ENCODE peak calls at places on chromosome 1, in ten cellular contexts. One of them, this sample, is unnamed.

GRCh38 chr1:160043543-160043942 is 11.8 kb upstream of the PIGM start:
- DNase-seq in type B pancreatic cell: no peak
- DNase-seq in cardiac muscle cell: no peak
- DNase-seq in RPMI7951: no peak
- DNase-seq in caudate nucleus: no peak
- DNase-seq in psoas muscle: no peak
- DNase-seq in GM12865: no peak
- DNase-seq in NCI-H1105 treated with DMSO at 0.1 percent for 48 hours: no peak
- DNase-seq in iris pigment epithelial cell: no peak
- DNase-seq in neuronal stem cell: no peak
- DNase-seq in this sample: no peak

GRCh38 chr1:219385786-219386427 is 212.2 kb downstream of the LYPLAL1 start:
- DNase-seq in type B pancreatic cell: no peak
- DNase-seq in cardiac muscle cell: peak; percentile 69
- DNase-seq in RPMI7951: peak; percentile 49
- DNase-seq in caudate nucleus: peak; percentile 1
- DNase-seq in psoas muscle: peak; percentile 14
- DNase-seq in GM12865: peak; percentile 71
- DNase-seq in NCI-H1105 treated with DMSO at 0.1 percent for 48 hours: peak; percentile 46
- DNase-seq in iris pigment epithelial cell: peak; percentile 74
- DNase-seq in neuronal stem cell: peak; percentile 3
- DNase-seq in this sample: peak; percentile 47

GRCh38 chr1:26471498-26472329 is 526 bp upstream of the HMGN2 start:
- DNase-seq in type B pancreatic cell: peak; percentile 86
- DNase-seq in cardiac muscle cell: peak; percentile 78
- DNase-seq in RPMI7951: peak; percentile 79
- DNase-seq in caudate nucleus: peak; percentile 50
- DNase-seq in psoas muscle: peak; percentile 71
- DNase-seq in GM12865: peak; percentile 30
- DNase-seq in NCI-H1105 treated with DMSO at 0.1 percent for 48 hours: no peak
- DNase-seq in iris pigment epithelial cell: peak; percentile 65
- DNase-seq in neuronal stem cell: peak; percentile 79
- DNase-seq in this sample: peak; percentile 44

GRCh38 chr1:3504151-3504822 is 49.8 kb downstream of the ARHGEF16 start:
- DNase-seq in type B pancreatic cell: no peak
- DNase-seq in cardiac muscle cell: no peak
- DNase-seq in RPMI7951: peak; percentile 95
- DNase-seq in caudate nucleus: peak; percentile 65
- DNase-seq in psoas muscle: peak; percentile 92
- DNase-seq in GM12865: no peak
- DNase-seq in NCI-H1105 treated with DMSO at 0.1 percent for 48 hours: no peak
- DNase-seq in iris pigment epithelial cell: peak; percentile 95
- DNase-seq in neuronal stem cell: no peak
- DNase-seq in this sample: no peak

GRCh38 chr1:238252033-238252802 is 361.5 kb upstream of the ZP4 start:
- DNase-seq in type B pancreatic cell: no peak
- DNase-seq in cardiac muscle cell: peak; percentile 68
- DNase-seq in RPMI7951: peak; percentile 59
- DNase-seq in caudate nucleus: peak; percentile 20
- DNase-seq in psoas muscle: no peak
- DNase-seq in GM12865: peak; percentile 39
- DNase-seq in NCI-H1105 treated with DMSO at 0.1 percent for 48 hours: no peak
- DNase-seq in iris pigment epithelial cell: peak; percentile 60
- DNase-seq in neuronal stem cell: peak; percentile 14
- DNase-seq in this sample: peak; percentile 51

GRCh38 chr1:229984310-229984991 is 82.6 kb upstream of the GALNT2 start:
- DNase-seq in type B pancreatic cell: no peak
- DNase-seq in cardiac muscle cell: no peak
- DNase-seq in RPMI7951: no peak
- DNase-seq in caudate nucleus: no peak
- DNase-seq in psoas muscle: no peak
- DNase-seq in GM12865: no peak
- DNase-seq in NCI-H1105 treated with DMSO at 0.1 percent for 48 hours: no peak
- DNase-seq in iris pigment epithelial cell: no peak
- DNase-seq in neuronal stem cell: no peak
- DNase-seq in this sample: no peak

GRCh38 chr1:149942207-149942606 is 5.5 kb upstream of the MTMR11 start:
- DNase-seq in type B pancreatic cell: no peak
- DNase-seq in cardiac muscle cell: peak; percentile 72
- DNase-seq in RPMI7951: peak; percentile 13
- DNase-seq in caudate nucleus: no peak
- DNase-seq in psoas muscle: no peak
- DNase-seq in GM12865: no peak
- DNase-seq in NCI-H1105 treated with DMSO at 0.1 percent for 48 hours: no peak
- DNase-seq in iris pigment epithelial cell: peak; percentile 43
- DNase-seq in neuronal stem cell: peak; percentile 42
- DNase-seq in this sample: peak; percentile 46

GRCh38 chr1:201530741-201531521 is 8.0 kb upstream of the NAV1 start:
- DNase-seq in type B pancreatic cell: peak; percentile 80
- DNase-seq in cardiac muscle cell: peak; percentile 81
- DNase-seq in RPMI7951: peak; percentile 80
- DNase-seq in caudate nucleus: peak; percentile 74
- DNase-seq in psoas muscle: peak; percentile 88
- DNase-seq in GM12865: peak; percentile 53
- DNase-seq in NCI-H1105 treated with DMSO at 0.1 percent for 48 hours: peak; percentile 79
- DNase-seq in iris pigment epithelial cell: peak; percentile 80
- DNase-seq in neuronal stem cell: peak; percentile 65
- DNase-seq in this sample: peak; percentile 74

GRCh38 chr1:13451399-13451965 is 41.2 kb downstream of the PRAMEF20 start:
- DNase-seq in type B pancreatic cell: no peak
- DNase-seq in cardiac muscle cell: no peak
- DNase-seq in RPMI7951: no peak
- DNase-seq in caudate nucleus: no peak
- DNase-seq in psoas muscle: no peak
- DNase-seq in GM12865: no peak
- DNase-seq in NCI-H1105 treated with DMSO at 0.1 percent for 48 hours: no peak
- DNase-seq in iris pigment epithelial cell: no peak
- DNase-seq in neuronal stem cell: no peak
- DNase-seq in this sample: no peak

GRCh38 chr1:240732390-240732789 is 120.4 kb upstream of the GREM2 start:
- DNase-seq in type B pancreatic cell: no peak
- DNase-seq in cardiac muscle cell: peak; percentile 65
- DNase-seq in RPMI7951: peak; percentile 57
- DNase-seq in caudate nucleus: no peak
- DNase-seq in psoas muscle: no peak
- DNase-seq in GM12865: peak; percentile 38
- DNase-seq in NCI-H1105 treated with DMSO at 0.1 percent for 48 hours: peak; percentile 52
- DNase-seq in iris pigment epithelial cell: peak; percentile 72
- DNase-seq in neuronal stem cell: peak; percentile 15
- DNase-seq in this sample: peak; percentile 73

GRCh38 chr1:38134294-38134755 is 87.7 kb upstream of the POU3F1 start:
- DNase-seq in type B pancreatic cell: no peak
- DNase-seq in cardiac muscle cell: no peak
- DNase-seq in RPMI7951: no peak
- DNase-seq in caudate nucleus: no peak
- DNase-seq in psoas muscle: no peak
- DNase-seq in GM12865: no peak
- DNase-seq in NCI-H1105 treated with DMSO at 0.1 percent for 48 hours: no peak
- DNase-seq in iris pigment epithelial cell: no peak
- DNase-seq in neuronal stem cell: no peak
- DNase-seq in this sample: no peak

GRCh38 chr1:48686159-48686558 is 90.5 kb downstream of the BEND5 start:
- DNase-seq in type B pancreatic cell: no peak
- DNase-seq in cardiac muscle cell: no peak
- DNase-seq in RPMI7951: no peak
- DNase-seq in caudate nucleus: no peak
- DNase-seq in psoas muscle: no peak
- DNase-seq in GM12865: no peak
- DNase-seq in NCI-H1105 treated with DMSO at 0.1 percent for 48 hours: no peak
- DNase-seq in iris pigment epithelial cell: no peak
- DNase-seq in neuronal stem cell: no peak
- DNase-seq in this sample: no peak

GRCh38 chr1:7209340-7209739 is 424.1 kb downstream of the CAMTA1 start:
- DNase-seq in type B pancreatic cell: no peak
- DNase-seq in cardiac muscle cell: peak; percentile 23
- DNase-seq in RPMI7951: no peak
- DNase-seq in caudate nucleus: no peak
- DNase-seq in psoas muscle: no peak
- DNase-seq in GM12865: no peak
- DNase-seq in NCI-H1105 treated with DMSO at 0.1 percent for 48 hours: no peak
- DNase-seq in iris pigment epithelial cell: no peak
- DNase-seq in neuronal stem cell: no peak
- DNase-seq in this sample: no peak

GRCh38 chr1:56795864-56796263 is 23.3 kb downstream of the FYB2 start:
- DNase-seq in type B pancreatic cell: no peak
- DNase-seq in cardiac muscle cell: no peak
- DNase-seq in RPMI7951: no peak
- DNase-seq in caudate nucleus: no peak
- DNase-seq in psoas muscle: no peak
- DNase-seq in GM12865: no peak
- DNase-seq in NCI-H1105 treated with DMSO at 0.1 percent for 48 hours: no peak
- DNase-seq in iris pigment epithelial cell: no peak
- DNase-seq in neuronal stem cell: no peak
- DNase-seq in this sample: no peak

GRCh38 chr1:60699304-60699703 is 383.1 kb upstream of the NFIA start:
- DNase-seq in type B pancreatic cell: no peak
- DNase-seq in cardiac muscle cell: no peak
- DNase-seq in RPMI7951: no peak
- DNase-seq in caudate nucleus: no peak
- DNase-seq in psoas muscle: no peak
- DNase-seq in GM12865: no peak
- DNase-seq in NCI-H1105 treated with DMSO at 0.1 percent for 48 hours: no peak
- DNase-seq in iris pigment epithelial cell: no peak
- DNase-seq in neuronal stem cell: no peak
- DNase-seq in this sample: no peak

GRCh38 chr1:40824591-40825429 is 37.4 kb downstream of the CITED4 start:
- DNase-seq in type B pancreatic cell: no peak
- DNase-seq in cardiac muscle cell: no peak
- DNase-seq in RPMI7951: no peak
- DNase-seq in caudate nucleus: no peak
- DNase-seq in psoas muscle: no peak
- DNase-seq in GM12865: no peak
- DNase-seq in NCI-H1105 treated with DMSO at 0.1 percent for 48 hours: no peak
- DNase-seq in iris pigment epithelial cell: peak; percentile 86
- DNase-seq in neuronal stem cell: peak; percentile 93
- DNase-seq in this sample: no peak

GRCh38 chr1:225845633-225846259 is 35.8 kb downstream of the EPHX1 start:
- DNase-seq in type B pancreatic cell: peak; percentile 80
- DNase-seq in cardiac muscle cell: peak; percentile 77
- DNase-seq in RPMI7951: peak; percentile 61
- DNase-seq in caudate nucleus: peak; percentile 32
- DNase-seq in psoas muscle: peak; percentile 82
- DNase-seq in GM12865: peak; percentile 59
- DNase-seq in NCI-H1105 treated with DMSO at 0.1 percent for 48 hours: peak; percentile 14
- DNase-seq in iris pigment epithelial cell: peak; percentile 80
- DNase-seq in neuronal stem cell: peak; percentile 65
- DNase-seq in this sample: peak; percentile 94

GRCh38 chr1:231420299-231420958 is 1.7 kb downstream of the EGLN1 start:
- DNase-seq in type B pancreatic cell: no peak
- DNase-seq in cardiac muscle cell: peak; percentile 25
- DNase-seq in RPMI7951: no peak
- DNase-seq in caudate nucleus: no peak
- DNase-seq in psoas muscle: no peak
- DNase-seq in GM12865: peak; percentile 12
- DNase-seq in NCI-H1105 treated with DMSO at 0.1 percent for 48 hours: peak; percentile 20
- DNase-seq in iris pigment epithelial cell: peak; percentile 51
- DNase-seq in neuronal stem cell: peak; percentile 14
- DNase-seq in this sample: no peak